ENCODE peak calls at places on chromosomes 16 and 17, in eight cellular contexts. One of them, this sample, is unnamed.

GRCh38 chr16:61370564-61370963 is 665.7 kb downstream of the CDH8 start:
- DNase-seq in AG04449: no peak
- DNase-seq in neural crest cell: no peak
- DNase-seq in fibroblast of lung: no peak
- DNase-seq in A549: no peak
- DNase-seq in activated CD8-positive, alpha-beta T cell treated with anti-CD3 and anti-CD28 coated beads for 36 hours: no peak
- DNase-seq in AG10803: no peak
- DNase-seq in HFFc6: no peak
- DNase-seq in this sample: no peak

GRCh38 chr17:81865358-81865732 is 5.0 kb upstream of the P4HB start:
- DNase-seq in neural crest cell: no peak
- DNase-seq in fibroblast of lung: no peak
- DNase-seq in AG04449: no peak
- DNase-seq in HFFc6: no peak
- DNase-seq in activated CD8-positive, alpha-beta T cell treated with anti-CD3 and anti-CD28 coated beads for 36 hours: no peak
- DNase-seq in A549: no peak
- DNase-seq in AG10803: no peak
- DNase-seq in this sample: no peak

GRCh38 chr17:46159686-46160085 is 33.5 kb downstream of the KANSL1 start:
- DNase-seq in neural crest cell: no peak
- DNase-seq in AG10803: peak
- DNase-seq in fibroblast of lung: peak
- DNase-seq in AG04449: peak
- DNase-seq in activated CD8-positive, alpha-beta T cell treated with anti-CD3 and anti-CD28 coated beads for 36 hours: no peak
- DNase-seq in HFFc6: peak
- DNase-seq in A549: no peak
- DNase-seq in this sample: no peak

GRCh38 chr17:54196751-54197150 is 374.0 kb downstream of the KIF2B start:
- DNase-seq in HFFc6: no peak
- DNase-seq in AG04449: no peak
- DNase-seq in neural crest cell: no peak
- DNase-seq in activated CD8-positive, alpha-beta T cell treated with anti-CD3 and anti-CD28 coated beads for 36 hours: no peak
- DNase-seq in fibroblast of lung: no peak
- DNase-seq in AG10803: no peak
- DNase-seq in A549: no peak
- DNase-seq in this sample: no peak

GRCh38 chr17:12318614-12319266 is 298.1 kb downstream of the MAP2K4 start:
- DNase-seq in HFFc6: peak
- DNase-seq in neural crest cell: no peak
- DNase-seq in AG04449: no peak
- DNase-seq in activated CD8-positive, alpha-beta T cell treated with anti-CD3 and anti-CD28 coated beads for 36 hours: no peak
- DNase-seq in AG10803: no peak
- DNase-seq in A549: no peak
- DNase-seq in fibroblast of lung: no peak
- DNase-seq in this sample: no peak

GRCh38 chr16:50834701-50835100 is 92.8 kb downstream of the CYLD start:
- DNase-seq in A549: no peak
- DNase-seq in HFFc6: no peak
- DNase-seq in AG04449: no peak
- DNase-seq in neural crest cell: no peak
- DNase-seq in fibroblast of lung: no peak
- DNase-seq in AG10803: no peak
- DNase-seq in activated CD8-positive, alpha-beta T cell treated with anti-CD3 and anti-CD28 coated beads for 36 hours: no peak
- DNase-seq in this sample: no peak

GRCh38 chr16:80931985-80932720 is 74.5 kb downstream of the CMC2 start:
- DNase-seq in AG04449: no peak
- DNase-seq in A549: peak
- DNase-seq in HFFc6: peak
- DNase-seq in fibroblast of lung: peak
- DNase-seq in AG10803: peak
- DNase-seq in neural crest cell: peak
- DNase-seq in activated CD8-positive, alpha-beta T cell treated with anti-CD3 and anti-CD28 coated beads for 36 hours: peak
- DNase-seq in this sample: no peak

GRCh38 chr16:28304214-28304613 is 11.9 kb downstream of the SBK1 start:
- DNase-seq in AG10803: peak
- DNase-seq in activated CD8-positive, alpha-beta T cell treated with anti-CD3 and anti-CD28 coated beads for 36 hours: peak
- DNase-seq in neural crest cell: peak
- DNase-seq in AG04449: no peak
- DNase-seq in HFFc6: peak
- DNase-seq in fibroblast of lung: peak
- DNase-seq in A549: peak
- DNase-seq in this sample: no peak

GRCh38 chr16:71894229-71894920 is 956 bp upstream of the IST1 start:
- DNase-seq in A549: peak
- DNase-seq in neural crest cell: peak
- DNase-seq in AG10803: peak
- DNase-seq in AG04449: no peak
- DNase-seq in fibroblast of lung: peak
- DNase-seq in HFFc6: peak
- DNase-seq in activated CD8-positive, alpha-beta T cell treated with anti-CD3 and anti-CD28 coated beads for 36 hours: peak
- DNase-seq in this sample: no peak

GRCh38 chr16:70574595-70575271 is 51.1 kb downstream of the SF3B3 start:
- DNase-seq in HFFc6: no peak
- DNase-seq in fibroblast of lung: no peak
- DNase-seq in activated CD8-positive, alpha-beta T cell treated with anti-CD3 and anti-CD28 coated beads for 36 hours: no peak
- DNase-seq in AG10803: no peak
- DNase-seq in neural crest cell: no peak
- DNase-seq in AG04449: no peak
- DNase-seq in A549: no peak
- DNase-seq in this sample: no peak

GRCh38 chr17:4950075-4950756 is 703 bp upstream of the ENO3 start:
- DNase-seq in AG10803: no peak
- DNase-seq in A549: peak
- DNase-seq in AG04449: no peak
- DNase-seq in HFFc6: no peak
- DNase-seq in activated CD8-positive, alpha-beta T cell treated with anti-CD3 and anti-CD28 coated beads for 36 hours: peak
- DNase-seq in fibroblast of lung: no peak
- DNase-seq in neural crest cell: no peak
- DNase-seq in this sample: no peak

GRCh38 chr16:56614549-56614991 is 6.2 kb downstream of the MT2A start:
- DNase-seq in neural crest cell: no peak
- DNase-seq in AG04449: no peak
- DNase-seq in A549: peak
- DNase-seq in fibroblast of lung: peak
- DNase-seq in AG10803: peak
- DNase-seq in HFFc6: peak
- DNase-seq in activated CD8-positive, alpha-beta T cell treated with anti-CD3 and anti-CD28 coated beads for 36 hours: peak
- DNase-seq in this sample: peak

GRCh38 chr16:68760671-68761275 is 23.7 kb downstream of the CDH1 start:
- DNase-seq in A549: peak
- DNase-seq in HFFc6: peak
- DNase-seq in AG10803: no peak
- DNase-seq in neural crest cell: no peak
- DNase-seq in activated CD8-positive, alpha-beta T cell treated with anti-CD3 and anti-CD28 coated beads for 36 hours: peak
- DNase-seq in AG04449: no peak
- DNase-seq in fibroblast of lung: peak
- DNase-seq in this sample: no peak

GRCh38 chr17:35189291-35189690 is 4.9 kb downstream of the SLC35G3 start:
- DNase-seq in AG10803: peak
- DNase-seq in AG04449: no peak
- DNase-seq in A549: no peak
- DNase-seq in fibroblast of lung: peak
- DNase-seq in neural crest cell: no peak
- DNase-seq in activated CD8-positive, alpha-beta T cell treated with anti-CD3 and anti-CD28 coated beads for 36 hours: no peak
- DNase-seq in HFFc6: no peak
- DNase-seq in this sample: no peak

GRCh38 chr16:52581530-52581929 is 34.6 kb upstream of the TOX3 start:
- DNase-seq in activated CD8-positive, alpha-beta T cell treated with anti-CD3 and anti-CD28 coated beads for 36 hours: no peak
- DNase-seq in AG10803: no peak
- DNase-seq in fibroblast of lung: no peak
- DNase-seq in A549: peak
- DNase-seq in neural crest cell: no peak
- DNase-seq in AG04449: no peak
- DNase-seq in HFFc6: no peak
- DNase-seq in this sample: no peak

GRCh38 chr17:48160177-48160967 is 52.8 kb downstream of the SNX11 start:
- DNase-seq in fibroblast of lung: no peak
- DNase-seq in neural crest cell: no peak
- DNase-seq in HFFc6: no peak
- DNase-seq in AG10803: no peak
- DNase-seq in activated CD8-positive, alpha-beta T cell treated with anti-CD3 and anti-CD28 coated beads for 36 hours: no peak
- DNase-seq in A549: no peak
- DNase-seq in AG04449: no peak
- DNase-seq in this sample: no peak

GRCh38 chr16:7303014-7303676 is 29.5 kb upstream of the RBFOX1 start:
- DNase-seq in A549: no peak
- DNase-seq in AG10803: no peak
- DNase-seq in HFFc6: no peak
- DNase-seq in neural crest cell: peak
- DNase-seq in fibroblast of lung: no peak
- DNase-seq in AG04449: no peak
- DNase-seq in activated CD8-positive, alpha-beta T cell treated with anti-CD3 and anti-CD28 coated beads for 36 hours: no peak
- DNase-seq in this sample: no peak
- TF ChIP-seq CTCF in A549: no peak
- TF ChIP-seq CTCF in AG10803: no peak
- TF ChIP-seq CTCF in HFFc6: no peak
- TF ChIP-seq CTCF in neural crest cell: peak
- TF ChIP-seq CTCF in fibroblast of lung: no peak
- TF ChIP-seq CTCF in AG04449: no peak
- TF ChIP-seq CTCF in activated CD8-positive, alpha-beta T cell treated with anti-CD3 and anti-CD28 coated beads for 36 hours: no peak
- TF ChIP-seq CTCF in this sample: no peak

GRCh38 chr16:24834459-24835335 is 11.1 kb upstream of the SLC5A11 start:
- DNase-seq in AG04449: no peak
- DNase-seq in activated CD8-positive, alpha-beta T cell treated with anti-CD3 and anti-CD28 coated beads for 36 hours: peak
- DNase-seq in HFFc6: peak
- DNase-seq in fibroblast of lung: peak
- DNase-seq in A549: peak
- DNase-seq in AG10803: peak
- DNase-seq in neural crest cell: no peak
- DNase-seq in this sample: no peak
- TF ChIP-seq CTCF in AG04449: peak
- TF ChIP-seq CTCF in activated CD8-positive, alpha-beta T cell treated with anti-CD3 and anti-CD28 coated beads for 36 hours: no peak
- TF ChIP-seq CTCF in HFFc6: peak
- TF ChIP-seq CTCF in fibroblast of lung: peak
- TF ChIP-seq CTCF in A549: peak
- TF ChIP-seq CTCF in AG10803: peak
- TF ChIP-seq CTCF in neural crest cell: peak
- TF ChIP-seq CTCF in this sample: peak

GRCh38 chr17:80636356-80637285 is 92.0 kb downstream of the RPTOR start:
- DNase-seq in HFFc6: no peak
- DNase-seq in AG04449: no peak
- DNase-seq in A549: no peak
- DNase-seq in neural crest cell: no peak
- DNase-seq in AG10803: no peak
- DNase-seq in fibroblast of lung: no peak
- DNase-seq in activated CD8-positive, alpha-beta T cell treated with anti-CD3 and anti-CD28 coated beads for 36 hours: no peak
- DNase-seq in this sample: no peak
- TF ChIP-seq CTCF in HFFc6: no peak
- TF ChIP-seq CTCF in AG04449: no peak
- TF ChIP-seq CTCF in A549: no peak
- TF ChIP-seq CTCF in neural crest cell: no peak
- TF ChIP-seq CTCF in AG10803: no peak
- TF ChIP-seq CTCF in fibroblast of lung: no peak
- TF ChIP-seq CTCF in activated CD8-positive, alpha-beta T cell treated with anti-CD3 and anti-CD28 coated beads for 36 hours: no peak
- TF ChIP-seq CTCF in this sample: no peak

DNA sequence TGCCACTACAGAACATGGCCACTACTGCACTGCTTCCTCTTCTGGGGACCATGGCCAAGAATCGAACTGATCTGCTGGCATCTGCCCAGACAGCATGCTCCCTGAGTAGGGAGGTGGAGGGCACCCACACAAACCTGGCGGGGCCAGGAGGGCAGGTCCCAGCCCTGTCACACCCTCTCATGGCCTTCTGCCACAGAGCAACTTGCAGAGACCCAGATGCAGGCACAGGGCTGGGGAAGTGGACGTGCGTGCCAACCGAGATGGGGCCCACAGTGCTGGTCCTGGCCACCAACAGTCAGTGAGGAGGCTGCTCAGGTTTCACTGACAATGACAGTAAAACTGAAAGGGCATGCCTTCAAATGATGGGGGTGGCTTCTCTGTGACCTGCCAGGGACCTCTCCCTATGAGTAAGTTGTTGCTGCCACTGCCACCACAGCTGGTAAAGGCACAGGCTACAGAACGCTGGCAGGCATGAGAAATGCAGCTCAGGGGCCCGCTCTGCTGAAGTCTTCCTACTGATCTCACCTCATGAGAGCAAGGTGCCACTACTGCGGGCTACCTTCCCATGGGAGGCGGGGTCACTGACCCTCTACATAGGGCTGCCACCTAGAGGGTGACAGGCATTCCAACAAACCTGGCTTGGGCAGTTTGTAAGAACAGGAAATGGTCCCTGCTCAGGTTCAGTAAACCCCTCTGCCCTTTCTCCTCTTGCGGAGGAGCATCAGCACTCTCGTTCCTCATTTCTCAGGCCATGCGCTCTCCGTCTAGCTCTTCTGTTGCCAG is 15.5 kb downstream of the HIC1 start:
- DNase-seq in fibroblast of lung: no peak
- DNase-seq in activated CD8-positive, alpha-beta T cell treated with anti-CD3 and anti-CD28 coated beads for 36 hours: peak
- DNase-seq in AG04449: no peak
- DNase-seq in HFFc6: no peak
- DNase-seq in AG10803: no peak
- DNase-seq in neural crest cell: no peak
- DNase-seq in A549: no peak
- DNase-seq in this sample: no peak
- TF ChIP-seq CTCF in fibroblast of lung: no peak
- TF ChIP-seq CTCF in activated CD8-positive, alpha-beta T cell treated with anti-CD3 and anti-CD28 coated beads for 36 hours: no peak
- TF ChIP-seq CTCF in AG04449: no peak
- TF ChIP-seq CTCF in HFFc6: no peak
- TF ChIP-seq CTCF in AG10803: no peak
- TF ChIP-seq CTCF in neural crest cell: no peak
- TF ChIP-seq CTCF in A549: no peak
- TF ChIP-seq CTCF in this sample: no peak

GRCh38 chr16:49441366-49441780 is 67.8 kb downstream of the C16orf78 start:
- DNase-seq in A549: no peak
- DNase-seq in activated CD8-positive, alpha-beta T cell treated with anti-CD3 and anti-CD28 coated beads for 36 hours: peak
- DNase-seq in HFFc6: no peak
- DNase-seq in fibroblast of lung: no peak
- DNase-seq in AG10803: no peak
- DNase-seq in AG04449: no peak
- DNase-seq in neural crest cell: peak
- DNase-seq in this sample: no peak
- TF ChIP-seq CTCF in A549: no peak
- TF ChIP-seq CTCF in activated CD8-positive, alpha-beta T cell treated with anti-CD3 and anti-CD28 coated beads for 36 hours: peak
- TF ChIP-seq CTCF in HFFc6: no peak
- TF ChIP-seq CTCF in fibroblast of lung: no peak
- TF ChIP-seq CTCF in AG10803: no peak
- TF ChIP-seq CTCF in AG04449: no peak
- TF ChIP-seq CTCF in neural crest cell: peak
- TF ChIP-seq CTCF in this sample: peak

DNA sequence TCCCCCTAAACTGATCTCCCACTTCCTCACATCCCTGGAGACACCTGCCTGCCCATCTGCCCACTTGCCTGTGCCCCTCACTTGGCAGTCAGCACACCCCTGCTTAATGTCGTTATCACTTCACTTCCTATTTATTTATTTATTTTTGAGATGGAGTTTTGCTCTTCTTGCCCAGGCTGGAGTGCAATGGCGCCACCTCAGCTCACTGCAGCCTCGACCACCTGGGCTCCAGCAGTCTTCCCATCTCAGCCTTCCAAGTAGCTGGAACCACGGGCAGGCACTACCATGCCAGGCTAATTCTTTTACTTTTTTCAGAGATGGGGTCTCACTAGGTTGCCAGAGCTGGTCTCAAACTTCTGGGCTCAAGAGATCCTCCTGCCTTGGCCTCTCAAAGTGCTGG is 23.5 kb upstream of the PHOSPHO1 start:
- DNase-seq in A549: no peak
- DNase-seq in fibroblast of lung: no peak
- DNase-seq in activated CD8-positive, alpha-beta T cell treated with anti-CD3 and anti-CD28 coated beads for 36 hours: no peak
- DNase-seq in HFFc6: no peak
- DNase-seq in AG04449: no peak
- DNase-seq in AG10803: no peak
- DNase-seq in neural crest cell: no peak
- DNase-seq in this sample: no peak
- TF ChIP-seq CTCF in A549: no peak
- TF ChIP-seq CTCF in fibroblast of lung: no peak
- TF ChIP-seq CTCF in activated CD8-positive, alpha-beta T cell treated with anti-CD3 and anti-CD28 coated beads for 36 hours: no peak
- TF ChIP-seq CTCF in HFFc6: no peak
- TF ChIP-seq CTCF in AG04449: no peak
- TF ChIP-seq CTCF in AG10803: no peak
- TF ChIP-seq CTCF in neural crest cell: no peak
- TF ChIP-seq CTCF in this sample: no peak

This sample was measured in kidney epithelial cell.